ENCODE peak calls at places on chromosomes 5 and 9, in five cellular contexts. F is prostate gland, W is HEK293T, U is HFFc6, T is left cardiac atrium. Y is an unnamed sample.

GRCh38 chr5:157651623-157652376 is 438 bp downstream of the SOX30 start:
- DNase-seq in F (peak), W (no peak), U (no peak), T (peak), Y (no peak)

GRCh38 chr5:124414973-124415372 is 331.5 kb downstream of the ZNF608 start:
- DNase-seq in F (no peak), W (no peak), U (no peak), T (no peak), Y (no peak)

GRCh38 chr5:3179220-3179619 is 416.4 kb upstream of the IRX1 start:
- DNase-seq in F (no peak), W (no peak), U (no peak), T (no peak), Y (no peak)

GRCh38 chr5:157266286-157267007 is 524 bp downstream of the CYFIP2 start:
- DNase-seq in F (no peak), W (no peak), U (no peak), T (no peak), Y (peak)

GRCh38 chr9:135746565-135746964 is 44.6 kb downstream of the KCNT1 start:
- DNase-seq in F (no peak), W (no peak), U (no peak), T (no peak), Y (no peak)

GRCh38 chr9:35598863-35599590 is 6.0 kb upstream of the TESK1 start:
- DNase-seq in F (no peak), W (no peak), U (no peak), T (no peak), Y (no peak)

GRCh38 chr9:135865531-135865930 is 41.8 kb downstream of the CAMSAP1 start:
- DNase-seq in F (no peak), W (no peak), U (no peak), T (no peak), Y (no peak)

GRCh38 chr9:114092336-114092735 is 6.8 kb downstream of the KIF12 start:
- DNase-seq in F (no peak), W (no peak), U (no peak), T (no peak), Y (no peak)

GRCh38 chr5:33725846-33726245 is 165.9 kb downstream of the ADAMTS12 start:
- DNase-seq in F (no peak), W (no peak), U (peak), T (no peak), Y (peak)

GRCh38 chr9:95801797-95802196 is 73.7 kb upstream of the ERCC6L2 start:
- DNase-seq in F (no peak), W (no peak), U (no peak), T (no peak), Y (no peak)

GRCh38 chr5:150284311-150284710 is 5.3 kb downstream of the CAMK2A start:
- DNase-seq in F (no peak), W (no peak), U (no peak), T (no peak), Y (no peak)

GRCh38 chr9:14031015-14031414 is 282.9 kb downstream of the NFIB start:
- DNase-seq in F (no peak), W (peak), U (no peak), T (peak), Y (no peak)

GRCh38 chr5:111775224-111775623 is 18.2 kb upstream of the NREP start:
- DNase-seq in F (no peak), W (no peak), U (no peak), T (no peak), Y (no peak)